ENCODE peak calls at places on chromosomes 3 and 15, in six cellular contexts. W is HCT116, I is MM.1S, Z is fibroblast of lung, V is H9, A is astrocyte. H is an unnamed sample.

GRCh38 chr3:179148446-179149238 is 485 bp downstream of the PIK3CA start:
- DNase-seq in W (no peak), I (peak; percentile 61), Z (peak; percentile 37), V (no peak), A (peak; percentile 23), H (peak; percentile 87)

GRCh38 chr3:9809239-9809614 is 835 bp upstream of the TTLL3 start:
- DNase-seq in W (no peak), I (no peak), Z (no peak), V (peak; percentile 43), A (no peak), H (no peak)

GRCh38 chr15:90463381-90463780 is 66.3 kb upstream of the CRTC3 start:
- DNase-seq in W (no peak), I (peak; percentile 83), Z (peak; percentile 42), V (no peak), A (peak; percentile 93), H (no peak)

GRCh38 chr3:24196526-24196925 is 251.4 kb downstream of the NR1D2 start:
- DNase-seq in W (no peak), I (no peak), Z (no peak), V (no peak), A (peak; percentile 80), H (no peak)

GRCh38 chr3:139537325-139537724 is 2.2 kb downstream of the RBP1 start:
- DNase-seq in W (peak; percentile 72), I (no peak), Z (no peak), V (no peak), A (peak; percentile 96), H (no peak)

GRCh38 chr15:48472756-48473155 is 141.5 kb downstream of the DUT start:
- DNase-seq in W (no peak), I (no peak), Z (peak; percentile 61), V (no peak), A (peak; percentile 34), H (no peak)

GRCh38 chr15:51621917-51622268 is 678 bp downstream of the DMXL2 start:
- DNase-seq in W (peak; percentile 21), I (peak; percentile 60), Z (peak; percentile 61), V (peak; percentile 45), A (peak; percentile 61), H (peak; percentile 81)

GRCh38 chr15:64452988-64453688 is 7.2 kb upstream of the ZNF609 start:
- DNase-seq in W (no peak), I (no peak), Z (peak; percentile 45), V (no peak), A (peak; percentile 18), H (no peak)

GRCh38 chr3:54515439-54516213 is 393.3 kb downstream of the CACNA2D3 start:
- DNase-seq in W (no peak), I (no peak), Z (no peak), V (no peak), A (no peak), H (no peak)

GRCh38 chr3:171162986-171163723 is 136.6 kb upstream of the SLC2A2 start:
- DNase-seq in W (no peak), I (peak; percentile 79), Z (no peak), V (no peak), A (no peak), H (no peak)

GRCh38 chr15:61227269-61228024 is 1.7 kb downstream of the RORA start:
- DNase-seq in W (no peak), I (no peak), Z (peak; percentile 52), V (peak; percentile 33), A (peak; percentile 69), H (peak; percentile 62)

GRCh38 chr3:86993704-86994103 is 2.8 kb upstream of the VGLL3 start:
- DNase-seq in W (no peak), I (no peak), Z (peak; percentile 56), V (no peak), A (peak; percentile 73), H (no peak)

GRCh38 chr15:90582553-90582952 is 52.8 kb downstream of the CRTC3 start:
- DNase-seq in W (no peak), I (no peak), Z (no peak), V (no peak), A (no peak), H (no peak)

GRCh38 chr3:190053919-190054672 is 66.6 kb downstream of the P3H2 start:
- DNase-seq in W (peak; percentile 68), I (no peak), Z (peak; percentile 75), V (no peak), A (peak; percentile 84), H (no peak)
- TF ChIP-seq CTCF in W (peak; percentile 18), I (no peak), Z (no peak), V (no peak), A (peak; percentile 46), H (no peak)

GRCh38 chr3:141739731-141740130 is 1.6 kb downstream of the RNF7 start:
- DNase-seq in W (no peak), I (no peak), Z (no peak), V (no peak), A (no peak), H (no peak)
- H3K9ac ChIP-seq in W (peak overlapping the region; percentile 93), I (peak overlapping the region; percentile 84), Z (no peak overlapping the region), V (no peak overlapping the region), A (peak overlapping the region; percentile 93), H (no peak overlapping the region)

GRCh38 chr3:42600111-42600957 is at the start of gene NKTR:
- DNase-seq in W (peak; percentile 98), I (peak; percentile 99), Z (peak; percentile 97), V (peak; percentile 100), A (peak; percentile 97), H (peak; percentile 99)
- TF ChIP-seq CTCF in W (no peak), I (no peak), Z (no peak), V (no peak), A (no peak), H (no peak)

DNA sequence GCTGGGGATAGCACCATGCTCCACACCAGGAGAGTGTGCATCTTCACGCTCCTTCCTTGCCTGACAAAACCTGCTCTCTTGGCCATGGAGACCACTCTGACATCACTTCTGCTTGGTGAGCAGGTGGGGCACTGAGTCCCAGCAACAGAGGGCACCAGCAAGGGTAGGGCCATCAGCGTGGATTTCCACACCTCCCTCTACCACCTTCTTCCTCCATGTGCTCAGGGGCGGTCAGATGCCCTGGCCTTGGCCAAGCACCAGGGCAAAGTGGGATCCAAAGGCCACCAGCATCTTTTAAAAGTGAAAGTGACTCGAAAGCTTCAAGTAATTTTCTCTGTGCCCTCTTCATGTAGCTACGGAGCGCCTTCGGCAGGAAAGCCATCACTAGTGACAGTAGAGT is 58.1 kb downstream of the CHSY1 start:
- DNase-seq in W (no peak), I (no peak), Z (no peak), V (no peak), A (no peak), H (no peak)
- H3K9ac ChIP-seq in W (no peak overlapping the region), I (no peak overlapping the region), Z (peak overlapping the region; percentile 43), V (no peak overlapping the region), A (no peak overlapping the region), H (no peak overlapping the region)

DNA sequence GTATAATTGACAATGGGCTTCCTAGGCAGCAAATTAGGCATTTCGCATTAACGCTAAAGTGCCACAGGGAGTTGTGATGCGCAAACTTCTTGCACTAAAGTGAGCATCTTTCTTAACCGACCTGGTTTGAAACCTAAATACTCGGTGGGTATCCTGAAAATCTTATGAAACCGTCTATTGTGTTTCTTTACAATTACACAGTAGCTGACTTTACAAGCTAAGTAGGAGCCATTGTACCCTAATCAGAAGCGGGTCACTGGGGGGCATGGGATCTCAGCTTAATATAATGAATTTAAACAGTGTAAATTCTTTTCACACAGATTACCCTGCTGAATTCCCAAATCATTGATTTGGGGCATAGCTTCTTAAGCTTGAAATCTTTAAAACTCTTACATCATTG is 328.0 kb downstream of the KCNH8 start:
- DNase-seq in W (no peak), I (no peak), Z (no peak), V (no peak), A (no peak), H (no peak)
- TF ChIP-seq CTCF in W (no peak), I (no peak), Z (no peak), V (no peak), A (no peak), H (no peak)

DNA sequence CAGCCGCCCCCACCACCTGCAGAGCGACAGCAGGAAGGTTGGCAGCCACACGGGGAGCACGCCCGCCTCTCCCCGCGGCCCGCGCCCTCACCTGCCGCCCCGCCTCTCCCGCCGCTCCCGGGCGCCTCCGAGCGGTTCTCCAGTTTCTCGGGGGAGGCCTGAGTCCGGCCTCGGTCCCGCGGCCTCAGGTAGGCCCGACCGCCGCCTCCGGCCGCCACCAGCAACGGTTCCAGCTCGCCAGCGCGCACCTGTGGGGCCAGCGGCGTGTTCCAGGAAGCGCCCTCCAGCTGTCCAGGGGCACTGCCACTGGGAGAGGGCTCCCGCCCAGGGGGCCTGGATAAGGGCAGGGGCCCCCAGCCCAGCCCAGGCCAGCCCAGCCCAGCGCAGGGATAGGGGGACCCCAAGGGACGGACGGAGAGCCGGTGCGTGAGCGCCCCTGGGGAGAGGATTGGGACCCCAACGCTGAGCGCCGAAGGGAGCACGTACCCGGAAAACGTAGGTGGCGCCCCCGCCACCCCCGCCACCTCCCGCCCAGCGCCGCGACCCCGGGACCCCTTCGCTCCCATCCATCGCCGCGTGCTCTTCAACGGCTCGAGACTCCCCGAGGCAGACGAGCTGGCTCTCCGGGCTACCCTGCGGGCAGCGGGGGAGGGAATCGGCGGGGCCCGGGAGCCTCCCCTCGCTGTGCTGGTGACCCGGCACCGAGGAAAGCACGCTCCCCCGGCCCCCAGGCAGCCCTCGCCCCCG is 2.1 kb downstream of the LTK start:
- DNase-seq in W (no peak), I (no peak), Z (no peak), V (peak; percentile 52), A (no peak), H (no peak)
- H3K9ac ChIP-seq in W (no peak overlapping the region), I (no peak overlapping the region), Z (no peak overlapping the region), V (no peak overlapping the region), A (no peak overlapping the region), H (no peak overlapping the region)

GRCh38 chr3:62833538-62833937 is 41.7 kb downstream of the CADPS start:
- DNase-seq in W (no peak), I (peak; percentile 35), Z (no peak), V (no peak), A (no peak), H (no peak)
- TF ChIP-seq CTCF in W (peak; percentile 40), I (peak; percentile 58), Z (peak; percentile 42), V (peak; percentile 81), A (peak; percentile 31), H (peak; percentile 30)

GRCh38 chr3:58059349-58060321 is 51.4 kb downstream of the FLNB start:
- DNase-seq in W (no peak), I (no peak), Z (peak; percentile 91), V (no peak), A (peak; percentile 92), H (peak; percentile 81)

GRCh38 chr3:58055309-58055708 is 47.1 kb downstream of the FLNB start:
- DNase-seq in W (no peak), I (no peak), Z (no peak), V (no peak), A (peak; percentile 77), H (no peak)

GRCh38 chr3:58062469-58062868 is 54.2 kb downstream of the FLNB start:
- DNase-seq in W (no peak), I (no peak), Z (no peak), V (no peak), A (no peak), H (no peak)

GRCh38 chr3:58054652-58055051 is 46.4 kb downstream of the FLNB start:
- DNase-seq in W (no peak), I (no peak), Z (no peak), V (no peak), A (no peak), H (no peak)

DNA sequence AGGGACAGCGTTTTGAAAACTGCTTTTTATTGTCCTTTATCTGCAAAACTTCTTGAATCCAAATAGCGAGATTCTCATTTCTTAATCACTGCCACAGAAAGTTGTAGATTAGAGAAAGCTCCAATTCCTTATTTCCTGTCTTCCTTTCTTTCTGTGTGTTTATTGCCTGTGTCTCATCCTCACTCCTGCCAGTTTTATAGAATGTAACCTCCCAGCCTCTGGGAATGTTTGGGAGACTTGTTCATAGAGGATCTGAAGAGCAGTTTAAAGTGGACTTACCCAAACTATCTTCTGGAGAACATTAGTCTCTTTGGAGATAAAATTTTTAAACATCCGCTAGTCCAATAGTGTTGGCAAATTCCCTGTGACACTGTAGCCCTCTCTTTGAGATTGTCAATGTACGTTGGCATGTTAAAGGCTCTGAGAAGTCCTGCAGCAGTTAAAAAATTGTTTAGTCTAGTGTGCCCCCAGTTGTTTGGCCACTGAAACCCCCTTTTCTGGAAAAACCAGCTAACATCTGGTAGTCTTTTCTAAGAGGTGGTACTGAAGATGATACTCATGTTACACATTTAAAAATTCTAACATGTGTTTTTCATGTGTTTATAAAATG is 50.5 kb downstream of the FLNB start:
- DNase-seq in W (no peak), I (no peak), Z (peak; percentile 43), V (no peak), A (peak; percentile 73), H (no peak)
- H3K9ac ChIP-seq in W (no peak overlapping the region), I (no peak overlapping the region), Z (peak overlapping the region; percentile 20), V (no peak overlapping the region), A (peak overlapping the region; percentile 61), H (no peak overlapping the region)

H was measured in kidney.